ENCODE peak calls at places on chromosomes 11 and 22, in eight cellular contexts. One of them, this sample, is unnamed.
A peak's percentile ranks its signal among the peaks of the same experiment; 100 is the strongest.

GRCh38 chr22:46851311-46851710 is 88.9 kb downstream of the TBC1D22A start:
- DNase-seq in aorta: no peak
- DNase-seq in H54: no peak
- DNase-seq in activated T-cell treated with anti-CD3 and anti-CD28 coated beads, Interleukin-2, amount 50 U/mL, for 48 hours: no peak
- DNase-seq in NB4: no peak
- DNase-seq in T-helper 2 cell: no peak
- DNase-seq in stromal cell of bone marrow: no peak
- DNase-seq in IMR-90: no peak
- DNase-seq in this sample: no peak

GRCh38 chr11:119774180-119774763 is 45.3 kb upstream of the NECTIN1 start:
- DNase-seq in H54: no peak
- DNase-seq in NB4: peak; percentile 49
- DNase-seq in stromal cell of bone marrow: peak; percentile 13
- DNase-seq in IMR-90: peak; percentile 13
- DNase-seq in T-helper 2 cell: peak; percentile 11
- DNase-seq in aorta: peak; percentile 7
- DNase-seq in activated T-cell treated with anti-CD3 and anti-CD28 coated beads, Interleukin-2, amount 50 U/mL, for 48 hours: no peak
- DNase-seq in this sample: no peak

GRCh38 chr11:363948-364761 is 5.1 kb upstream of the B4GALNT4 start:
- DNase-seq in H54: peak; percentile 99
- DNase-seq in stromal cell of bone marrow: no peak
- DNase-seq in activated T-cell treated with anti-CD3 and anti-CD28 coated beads, Interleukin-2, amount 50 U/mL, for 48 hours: peak; percentile 73
- DNase-seq in aorta: peak; percentile 78
- DNase-seq in T-helper 2 cell: peak; percentile 64
- DNase-seq in NB4: peak; percentile 49
- DNase-seq in IMR-90: no peak
- DNase-seq in this sample: peak; percentile 65

GRCh38 chr22:41517172-41518047 is 26.9 kb downstream of the POLR3H start:
- DNase-seq in IMR-90: peak; percentile 46
- DNase-seq in H54: peak; percentile 46
- DNase-seq in aorta: peak; percentile 89
- DNase-seq in stromal cell of bone marrow: no peak
- DNase-seq in activated T-cell treated with anti-CD3 and anti-CD28 coated beads, Interleukin-2, amount 50 U/mL, for 48 hours: peak; percentile 72
- DNase-seq in NB4: peak; percentile 44
- DNase-seq in T-helper 2 cell: no peak
- DNase-seq in this sample: no peak

GRCh38 chr22:43782448-43782847 is 29.7 kb downstream of the EFCAB6 start:
- DNase-seq in T-helper 2 cell: no peak
- DNase-seq in activated T-cell treated with anti-CD3 and anti-CD28 coated beads, Interleukin-2, amount 50 U/mL, for 48 hours: no peak
- DNase-seq in NB4: no peak
- DNase-seq in IMR-90: peak; percentile 40
- DNase-seq in stromal cell of bone marrow: no peak
- DNase-seq in aorta: no peak
- DNase-seq in H54: no peak
- DNase-seq in this sample: no peak

GRCh38 chr11:111236355-111236754 is 9.2 kb upstream of the POU2AF2 start:
- DNase-seq in aorta: no peak
- DNase-seq in activated T-cell treated with anti-CD3 and anti-CD28 coated beads, Interleukin-2, amount 50 U/mL, for 48 hours: no peak
- DNase-seq in T-helper 2 cell: no peak
- DNase-seq in H54: no peak
- DNase-seq in stromal cell of bone marrow: no peak
- DNase-seq in NB4: no peak
- DNase-seq in IMR-90: peak; percentile 5
- DNase-seq in this sample: no peak

GRCh38 chr11:9855579-9856260 is 191.8 kb downstream of the SWAP70 start:
- DNase-seq in NB4: no peak
- DNase-seq in IMR-90: peak; percentile 80
- DNase-seq in stromal cell of bone marrow: peak; percentile 50
- DNase-seq in activated T-cell treated with anti-CD3 and anti-CD28 coated beads, Interleukin-2, amount 50 U/mL, for 48 hours: no peak
- DNase-seq in H54: no peak
- DNase-seq in T-helper 2 cell: no peak
- DNase-seq in aorta: no peak
- DNase-seq in this sample: no peak

GRCh38 chr11:49377978-49378377 is 169.6 kb upstream of the FOLH1 start:
- DNase-seq in H54: no peak
- DNase-seq in activated T-cell treated with anti-CD3 and anti-CD28 coated beads, Interleukin-2, amount 50 U/mL, for 48 hours: no peak
- DNase-seq in IMR-90: no peak
- DNase-seq in NB4: no peak
- DNase-seq in T-helper 2 cell: no peak
- DNase-seq in aorta: no peak
- DNase-seq in stromal cell of bone marrow: no peak
- DNase-seq in this sample: no peak

GRCh38 chr11:118227865-118228785 is 3.3 kb upstream of the JAML start:
- DNase-seq in T-helper 2 cell: peak; percentile 96
- DNase-seq in H54: no peak
- DNase-seq in NB4: peak; percentile 81
- DNase-seq in aorta: no peak
- DNase-seq in stromal cell of bone marrow: no peak
- DNase-seq in IMR-90: no peak
- DNase-seq in activated T-cell treated with anti-CD3 and anti-CD28 coated beads, Interleukin-2, amount 50 U/mL, for 48 hours: peak; percentile 39
- DNase-seq in this sample: no peak

GRCh38 chr11:115612331-115612730 is 108.1 kb upstream of the CADM1 start:
- DNase-seq in aorta: no peak
- DNase-seq in stromal cell of bone marrow: no peak
- DNase-seq in T-helper 2 cell: no peak
- DNase-seq in H54: no peak
- DNase-seq in NB4: no peak
- DNase-seq in activated T-cell treated with anti-CD3 and anti-CD28 coated beads, Interleukin-2, amount 50 U/mL, for 48 hours: no peak
- DNase-seq in IMR-90: peak; percentile 50
- DNase-seq in this sample: no peak